ENCODE peak calls at places on chromosomes 2 and 18, in four cellular contexts. Y is ovary, W is GM20000, R is NCI-H1694 treated with DMSO at 0.1 percent for 48 hours. I is an unnamed sample.

GRCh38 chr2:19419211-19419880 is 60.9 kb upstream of the OSR1 start:
- DNase-seq in Y (no peak), W (no peak), R (no peak), I (no peak)

GRCh38 chr2:202378001-202378400 is 1.9 kb downstream of the BMPR2 start:
- DNase-seq in Y (no peak), W (no peak), R (no peak), I (no peak)

GRCh38 chr2:63735263-63735662 is 106.4 kb upstream of the UGP2 start:
- DNase-seq in Y (no peak), W (no peak), R (no peak), I (no peak)

GRCh38 chr18:58785171-58785805 is 79.4 kb upstream of the ZNF532 start:
- DNase-seq in Y (peak), W (no peak), R (no peak), I (no peak)

GRCh38 chr2:14634223-14634884 is 1.8 kb downstream of the LRATD1 start:
- DNase-seq in Y (peak), W (peak), R (peak), I (peak)

GRCh38 chr2:197242719-197243118 is 67.9 kb downstream of the ANKRD44 start:
- DNase-seq in Y (no peak), W (no peak), R (no peak), I (no peak)

GRCh38 chr18:33630476-33630875 is 52.5 kb downstream of the ASXL3 start:
- DNase-seq in Y (no peak), W (no peak), R (no peak), I (no peak)

GRCh38 chr2:108304975-108305374 is 16.3 kb downstream of the SULT1C2 start:
- DNase-seq in Y (no peak), W (peak), R (no peak), I (peak)

GRCh38 chr2:230643576-230644291 is 68.9 kb upstream of the CAB39 start:
- DNase-seq in Y (no peak), W (peak), R (no peak), I (peak)

GRCh38 chr2:241211276-241211675 is 22.8 kb downstream of the ANO7 start:
- DNase-seq in Y (no peak), W (no peak), R (no peak), I (no peak)

GRCh38 chr2:148745151-148745851 is 100.8 kb downstream of the EPC2 start:
- DNase-seq in Y (no peak), W (no peak), R (no peak), I (no peak)

GRCh38 chr2:193584522-193584938 is 1389.8 kb upstream of the TMEFF2 start:
- DNase-seq in Y (no peak), W (peak), R (no peak), I (peak)

I was measured in GM13977.